ENCODE peak calls at places on chromosomes 1 and 21, in four cellular contexts. B is tibial artery, Y is sigmoid colon, R is neural progenitor cell. J is an unnamed sample. For H3K4me1, the result is how much of the 10 kb centered on the place peaks cover.

GRCh38 chr1:106747791-106748190 is 308.7 kb upstream of the PRMT6 start:
- DNase-seq in Y (no peak), B (no peak), R (peak), J (no peak)

GRCh38 chr1:54052470-54052933 is 502 bp downstream of the TMEM59 start:
- DNase-seq in R (peak), B (peak), Y (no peak), J (no peak)

GRCh38 chr1:226548281-226549093 is at the start of gene STUM:
- DNase-seq in Y (peak), R (peak), B (no peak), J (peak)

GRCh38 chr1:3603156-3603555 is 8.2 kb downstream of the MEGF6 start:
- DNase-seq in Y (no peak), B (no peak), R (no peak), J (no peak)

GRCh38 chr1:50978852-50979781 is 9.1 kb downstream of the CDKN2C start:
- DNase-seq in R (peak), Y (no peak), B (no peak), J (no peak)

GRCh38 chr1:114764689-114765088 is 6.9 kb upstream of the CSDE1 start:
- DNase-seq in R (no peak), B (no peak), Y (no peak), J (no peak)

GRCh38 chr1:75708910-75709309 is 15.6 kb upstream of the ACADM start:
- DNase-seq in Y (no peak), R (no peak), B (no peak), J (no peak)

GRCh38 chr1:228471762-228472398 is 15.3 kb upstream of the RNF187 start:
- DNase-seq in R (peak), B (no peak), Y (no peak), J (no peak)

GRCh38 chr1:72623299-72623708 is 341.0 kb upstream of the NEGR1 start:
- DNase-seq in R (peak), B (no peak), Y (no peak), J (no peak)

GRCh38 chr1:181083842-181084605 is 4.5 kb upstream of the IER5 start:
- DNase-seq in B (peak), Y (peak), R (peak), J (peak)

GRCh38 chr1:63622847-63623566 is 29.8 kb downstream of the PGM1 start:
- DNase-seq in R (peak), B (no peak), Y (no peak), J (peak)

GRCh38 chr1:163307479-163308171 is 14.1 kb upstream of the NUF2 start:
- DNase-seq in R (no peak), Y (no peak), B (no peak), J (no peak)

GRCh38 chr1:53316742-53317650 is 10.9 kb downstream of the LRP8 start:
- DNase-seq in B (no peak), R (no peak), Y (no peak), J (no peak)

GRCh38 chr1:24018611-24019580 is 38.8 kb upstream of the SRSF10 start:
- DNase-seq in B (peak), R (peak), Y (peak), J (peak)

GRCh38 chr1:52402860-52403240 is 1.4 kb downstream of the ORC1 start:
- DNase-seq in B (no peak), R (no peak), Y (no peak), J (no peak)

GRCh38 chr21:31576428-31576827 is 83.1 kb upstream of the SOD1 start:
- DNase-seq in B (no peak), R (no peak), Y (no peak), J (no peak)

GRCh38 chr1:17624540-17625256 is 85.2 kb downstream of the ARHGEF10L start:
- DNase-seq in Y (peak), B (peak), R (no peak), J (peak)

GRCh38 chr1:151720974-151721787 is at the start of gene RIIAD1:
- DNase-seq in R (peak), Y (no peak), B (no peak), J (no peak)

GRCh38 chr1:78323311-78323710 is 167.5 kb upstream of the PTGFR start:
- DNase-seq in R (no peak), Y (no peak), B (no peak), J (no peak)

GRCh38 chr1:72280714-72281113 is 1.6 kb downstream of the NEGR1 start:
- DNase-seq in B (no peak), R (no peak), Y (no peak), J (no peak)

GRCh38 chr1:209106237-209106741 is 477.2 kb upstream of the CAMK1G start:
- DNase-seq in R (peak), B (no peak), Y (no peak), J (no peak)

GRCh38 chr1:81738902-81739301 is 61.8 kb upstream of the ADGRL2 start:
- DNase-seq in R (peak), B (no peak), Y (no peak), J (no peak)

GRCh38 chr21:26519142-26519541 is 53.9 kb downstream of the CYYR1 start:
- DNase-seq in B (no peak), Y (no peak), R (no peak), J (no peak)

GRCh38 chr1:186806477-186806876 is 22.3 kb upstream of the PLA2G4A start:
- DNase-seq in R (peak), Y (no peak), B (no peak), J (no peak)

GRCh38 chr1:201710632-201711031 is 118.3 kb upstream of the IPO9 start:
- DNase-seq in B (no peak), R (no peak), Y (no peak), J (no peak)

GRCh38 chr1:201713093-201713810 is 115.7 kb upstream of the IPO9 start:
- DNase-seq in B (peak), R (no peak), Y (peak), J (peak)

GRCh38 chr1:201711101-201711597 is 117.8 kb upstream of the IPO9 start:
- DNase-seq in Y (peak), B (no peak), R (peak), J (no peak)

GRCh38 chr1:201711811-201712210 is 117.1 kb upstream of the IPO9 start:
- DNase-seq in B (peak), Y (peak), R (no peak), J (no peak)

DNA sequence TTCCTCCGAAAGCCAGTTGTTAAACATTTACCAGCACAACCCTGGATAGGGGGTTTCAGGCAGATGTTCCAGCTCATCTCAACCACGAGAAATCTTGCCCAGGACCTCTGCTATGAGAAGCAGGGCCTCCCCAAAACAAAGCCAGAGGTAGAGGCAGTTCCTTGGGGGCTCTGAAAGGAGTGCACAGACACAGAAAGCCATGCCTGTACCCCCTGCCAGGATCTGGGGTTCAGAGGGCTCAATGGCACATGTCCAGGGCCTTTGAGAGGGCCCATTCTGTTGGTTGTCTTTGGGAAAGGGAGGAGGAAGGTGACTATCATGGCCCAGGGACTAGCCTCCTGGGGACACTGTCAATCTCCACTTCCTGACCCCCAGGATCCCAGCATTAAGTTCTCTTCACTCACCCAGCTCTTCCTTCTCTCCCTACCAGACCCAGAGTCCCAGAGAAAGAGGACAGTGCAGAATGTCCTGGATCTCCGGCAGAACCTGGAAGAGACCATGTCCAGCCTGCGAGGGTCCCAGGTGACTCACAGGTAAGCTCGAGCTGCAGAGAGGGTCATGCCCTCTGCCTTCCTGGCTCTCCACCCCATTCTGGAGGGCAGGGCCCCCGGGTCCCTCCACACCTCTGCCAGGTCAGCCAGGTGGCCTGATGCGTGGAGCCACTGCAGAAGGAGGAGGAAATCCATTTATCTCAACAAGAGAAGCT is 116.4 kb upstream of the IPO9 start:
- DNase-seq in B (no peak), Y (peak), R (no peak), J (no peak)
- H3K27ac ChIP-seq in B (peak), Y (peak), R (no peak), J (peak)

DNA sequence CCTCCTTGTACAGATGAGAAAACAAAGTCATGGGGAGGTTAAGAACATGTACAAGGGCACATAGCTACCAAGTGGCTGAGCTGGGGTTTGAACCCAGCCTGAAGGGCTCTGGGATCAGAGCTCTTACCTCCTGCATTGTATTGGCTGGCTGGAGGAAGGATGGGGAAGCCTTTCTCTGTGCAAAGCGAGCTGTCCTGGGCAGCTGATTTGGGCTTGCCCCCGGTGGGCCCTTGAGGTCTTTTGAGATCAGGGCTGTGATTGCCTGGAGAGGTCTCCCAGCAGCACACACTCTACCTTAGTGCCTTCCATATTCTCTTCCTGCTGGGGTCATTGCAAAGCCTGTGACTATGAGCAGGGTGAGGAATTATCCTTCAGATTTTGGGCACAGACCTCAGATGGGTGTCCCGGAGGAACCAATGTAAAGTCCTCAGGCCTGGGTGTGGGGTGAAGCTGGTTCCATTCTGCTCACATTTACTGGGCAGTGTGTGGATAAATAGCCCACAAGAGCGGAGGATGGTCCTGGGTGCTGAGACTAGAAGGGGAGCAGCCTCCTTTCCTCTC is 53.3 kb upstream of the EPS8L3 start:
- DNase-seq in Y (no peak), R (no peak), B (no peak), J (no peak)
- H3K4me1 ChIP-seq in Y (under half), R (under half), B (under half), J (under half)

GRCh38 chr1:168498159-168498609 is 45.6 kb downstream of the XCL2 start:
- DNase-seq in R (no peak), Y (peak), B (no peak), J (no peak)
- H3K27ac ChIP-seq in R (no peak), Y (peak), B (no peak), J (no peak)

DNA sequence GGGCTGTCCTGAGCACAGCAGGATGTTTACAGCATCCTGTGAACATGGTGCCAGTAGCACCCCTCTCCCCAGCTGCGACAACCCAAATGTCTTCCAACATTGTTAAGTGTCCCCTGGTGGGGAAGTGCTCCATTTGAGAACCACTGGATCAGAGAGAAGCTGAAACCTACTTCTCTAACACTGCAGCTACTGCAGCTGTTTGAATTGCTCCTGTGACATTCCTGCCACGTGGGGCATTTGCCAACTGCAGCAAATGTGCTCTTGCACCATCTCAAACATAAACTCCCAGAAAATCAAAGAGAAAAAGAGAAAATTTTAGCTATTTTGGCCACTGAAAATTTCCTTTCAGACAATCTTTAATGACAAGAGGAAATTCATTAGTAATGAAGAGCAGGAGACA is 11.0 kb downstream of the SLC2A5 start:
- DNase-seq in R (peak), Y (no peak), B (no peak), J (peak)
- H3K4me1 ChIP-seq in R (under half), Y (under half), B (under half), J (under half)

GRCh38 chr1:1910033-1910465 is 5.0 kb upstream of the CALML6 start:
- DNase-seq in B (peak), Y (peak), R (no peak), J (no peak)
- H3K27ac ChIP-seq in B (peak), Y (peak), R (no peak), J (peak)

GRCh38 chr1:150159550-150159949 is 9.8 kb downstream of the PLEKHO1 start:
- DNase-seq in R (no peak), Y (no peak), B (no peak), J (no peak)
- H3K4me1 ChIP-seq in R (under half), Y (half or more), B (under half), J (under half)

GRCh38 chr1:93904228-93904627 is 5.0 kb downstream of the GCLM start:
- DNase-seq in Y (no peak), B (no peak), R (no peak), J (no peak)
- H3K27ac ChIP-seq in Y (no peak), B (no peak), R (no peak), J (no peak)

GRCh38 chr1:193443886-193444285 is 257.5 kb upstream of the B3GALT2 start:
- DNase-seq in Y (no peak), B (no peak), R (no peak), J (no peak)
- H3K4me1 ChIP-seq in Y (under half), B (under half), R (under half), J (under half)

DNA sequence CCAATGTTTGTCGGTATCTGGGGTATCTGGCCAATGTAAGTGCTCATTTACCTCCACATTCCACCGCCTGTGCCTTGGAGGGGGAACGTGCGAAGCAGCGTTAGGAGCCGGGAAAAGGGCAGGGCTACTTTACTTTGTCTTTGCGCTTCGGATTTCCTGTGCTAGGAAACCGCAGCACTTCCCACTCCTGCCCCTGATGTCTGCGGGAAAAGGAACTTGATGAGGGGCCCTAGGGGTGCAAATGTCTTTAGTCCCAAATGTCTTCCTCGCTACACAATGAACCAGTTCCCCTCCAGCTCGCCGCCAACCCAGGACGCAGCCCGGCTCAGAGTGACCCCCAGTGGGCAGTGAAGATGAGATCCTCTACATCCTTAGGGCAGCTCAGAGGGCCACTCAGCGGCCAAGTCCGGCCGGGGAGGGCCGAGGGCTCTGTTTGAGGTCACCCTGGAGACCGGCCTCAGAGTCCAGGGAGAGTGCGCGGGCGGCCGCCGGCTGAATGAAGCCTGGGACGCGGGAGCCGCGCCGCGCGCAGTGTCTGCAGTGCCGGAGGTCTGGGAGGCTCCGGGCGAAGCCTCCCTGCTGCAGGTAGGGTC is at the start of gene DYNLT5:
- DNase-seq in Y (peak), R (peak), B (peak), J (peak)
- H3K27ac ChIP-seq in Y (peak), R (no peak), B (no peak), J (peak)